ENCODE peak calls at places on chromosomes 11 and 22, in four cellular contexts. L is thoracic aorta; F is CD4-positive, CD25-positive, alpha-beta regulatory T cell; V is fibroblast of lung. A is an unnamed sample. For H3K4me1, the result is how much of the 10 kb centered on the place peaks cover.

GRCh38 chr11:69887330-69887729 is 68.1 kb upstream of the FGF3 start:
- DNase-seq in F (no peak), L (no peak), V (no peak), A (no peak)

GRCh38 chr22:25223269-25223850 is 3.9 kb downstream of the CRYBB2 start:
- DNase-seq in F (no peak), V (no peak), L (no peak), A (no peak)

GRCh38 chr11:56905936-56906335 is 82.8 kb upstream of the OR5AK2 start:
- DNase-seq in V (peak), L (no peak), F (no peak), A (peak)

GRCh38 chr11:82858556-82859091 is 41.6 kb downstream of the PRCP start:
- DNase-seq in F (no peak), L (no peak), V (peak), A (peak)

GRCh38 chr11:830295-831131 is 2.2 kb upstream of the CD151 start:
- DNase-seq in F (no peak), V (peak), L (no peak), A (no peak)

GRCh38 chr11:84234462-84235202 is 948.5 kb upstream of the CCDC90B start:
- DNase-seq in F (no peak), L (no peak), V (no peak), A (no peak)

GRCh38 chr11:6646631-6647281 is 8.9 kb downstream of the DCHS1 start:
- DNase-seq in F (peak), L (no peak), V (no peak), A (no peak)

GRCh38 chr11:129625930-129626329 is 189.7 kb upstream of the TMEM45B start:
- DNase-seq in L (no peak), F (no peak), V (no peak), A (peak)

GRCh38 chr11:128116447-128117240 is 470.7 kb downstream of the ETS1 start:
- DNase-seq in V (no peak), F (no peak), L (no peak), A (no peak)

GRCh38 chr11:70351646-70352045 is 46.7 kb upstream of the CTTN start:
- DNase-seq in L (no peak), F (no peak), V (no peak), A (no peak)

GRCh38 chr11:1739576-1739975 is 10.8 kb downstream of the IFITM10 start:
- DNase-seq in F (no peak), V (no peak), L (no peak), A (no peak)

GRCh38 chr11:35715649-35716048 is 53.1 kb downstream of the TRIM44 start:
- DNase-seq in F (no peak), L (no peak), V (no peak), A (no peak)

GRCh38 chr11:2737876-2738275 is 38.1 kb upstream of the KCNQ1OT1 start:
- DNase-seq in L (no peak), V (peak), F (no peak), A (no peak)

GRCh38 chr11:19279455-19279854 is 38.7 kb upstream of the E2F8 start:
- DNase-seq in V (no peak), L (no peak), F (no peak), A (no peak)

GRCh38 chr11:130849215-130849568 is 67.1 kb downstream of the SNX19 start:
- DNase-seq in L (no peak), V (peak), F (no peak), A (peak)

GRCh38 chr11:21104641-21105040 is 435.3 kb downstream of the NELL1 start:
- DNase-seq in V (no peak), L (no peak), F (no peak), A (no peak)

GRCh38 chr22:30566125-30566524 is 8.3 kb downstream of the GAL3ST1 start:
- DNase-seq in L (no peak), V (no peak), F (no peak), A (no peak)

GRCh38 chr11:108432783-108433182 is 34.5 kb downstream of the C11orf65 start:
- DNase-seq in V (peak), F (no peak), L (no peak), A (peak)

GRCh38 chr11:45045692-45046471 is 95.2 kb upstream of the TP53I11 start:
- DNase-seq in V (peak), F (no peak), L (no peak), A (peak)

GRCh38 chr11:1509626-1510255 is 23.2 kb upstream of the MOB2 start:
- DNase-seq in L (no peak), V (no peak), F (no peak), A (no peak)

GRCh38 chr22:20117656-20118571 is 888 bp upstream of the TRMT2A start:
- DNase-seq in V (peak), F (peak), L (no peak), A (no peak)

GRCh38 chr22:18997925-18998315 is 61.8 kb upstream of the PRODH start:
- DNase-seq in L (no peak), V (no peak), F (no peak), A (no peak)

GRCh38 chr11:13450832-13451397 is 12.1 kb downstream of the BTBD10 start:
- DNase-seq in F (no peak), L (no peak), V (no peak), A (no peak)

GRCh38 chr11:71499546-71499945 is 27.5 kb upstream of the KRTAP5-7 start:
- DNase-seq in F (no peak), V (peak), L (no peak), A (no peak)

GRCh38 chr11:116510886-116511650 is 261.7 kb downstream of the BUD13 start:
- DNase-seq in V (no peak), F (no peak), L (no peak), A (no peak)

GRCh38 chr11:63868399-63869064 is 29.6 kb downstream of the MARK2 start:
- DNase-seq in V (no peak), L (no peak), F (no peak), A (no peak)

GRCh38 chr11:125343086-125343731 is 152.9 kb downstream of the FEZ1 start:
- DNase-seq in L (no peak), F (no peak), V (no peak), A (no peak)

GRCh38 chr11:87036756-87037449 is 831 bp upstream of the TMEM135 start:
- DNase-seq in F (peak), V (peak), L (no peak), A (no peak)

GRCh38 chr11:95991545-95991944 is 67.6 kb upstream of the MTMR2 start:
- DNase-seq in L (no peak), F (no peak), V (peak), A (no peak)

GRCh38 chr11:128206476-128206875 is 380.9 kb downstream of the ETS1 start:
- DNase-seq in V (no peak), F (no peak), L (no peak), A (peak)

GRCh38 chr11:47308050-47308823 is 38.3 kb downstream of the MADD start:
- DNase-seq in L (no peak), V (no peak), F (no peak), A (no peak)

GRCh38 chr11:59556115-59556882 is 45.0 kb downstream of the OR4D9 start:
- DNase-seq in F (peak), V (peak), L (no peak), A (peak)

GRCh38 chr11:4539603-4540219 is 5.3 kb upstream of the OR52M1 start:
- DNase-seq in L (peak), F (peak), V (peak), A (no peak)

GRCh38 chr11:128625316-128625715 is 38.0 kb upstream of the ETS1 start:
- DNase-seq in L (no peak), F (no peak), V (no peak), A (no peak)

GRCh38 chr11:17867346-17867745 is 132.8 kb downstream of the KCNC1 start:
- DNase-seq in F (no peak), L (no peak), V (no peak), A (no peak)

GRCh38 chr22:34842630-34843029 is 223.3 kb upstream of the ISX start:
- DNase-seq in L (no peak), V (no peak), F (no peak), A (no peak)

GRCh38 chr11:61535998-61536675 is 27.6 kb downstream of the LRRC10B start:
- DNase-seq in V (no peak), F (no peak), L (no peak), A (no peak)

GRCh38 chr11:61534901-61535839 is 26.6 kb downstream of the LRRC10B start:
- DNase-seq in F (no peak), L (no peak), V (no peak), A (no peak)

GRCh38 chr11:61538636-61538961 is 30.1 kb downstream of the LRRC10B start:
- DNase-seq in F (no peak), V (no peak), L (no peak), A (no peak)

GRCh38 chr11:61537326-61537725 is 28.8 kb downstream of the LRRC10B start:
- DNase-seq in L (no peak), F (no peak), V (no peak), A (no peak)

GRCh38 chr11:61536676-61537270 is 28.2 kb downstream of the LRRC10B start:
- DNase-seq in V (no peak), F (no peak), L (no peak), A (no peak)
- H3K27ac ChIP-seq in V (no peak), F (no peak), L (no peak), A (no peak)

DNA sequence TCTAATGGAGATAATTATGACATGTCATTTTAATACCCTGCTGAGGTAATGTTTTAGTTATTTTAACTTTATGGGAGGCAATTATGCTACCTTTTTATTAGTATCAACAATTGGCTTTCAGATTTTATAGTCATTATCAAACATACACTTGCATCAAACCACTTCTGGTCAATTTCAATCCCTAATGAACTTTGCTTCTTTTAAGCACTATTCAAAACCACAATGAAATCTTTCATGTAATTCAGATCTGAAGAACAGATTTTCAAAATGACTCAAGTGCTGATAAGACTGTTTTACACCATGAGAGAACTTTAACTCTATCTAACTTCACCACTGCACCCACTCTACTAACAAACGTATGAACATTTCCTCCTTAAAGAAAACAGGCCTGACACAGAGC is 25.9 kb upstream of the CCDC34 start:
- DNase-seq in L (no peak), V (peak), F (no peak), A (no peak)
- H3K4me1 ChIP-seq in L (under half), V (under half), F (under half), A (half or more)

DNA sequence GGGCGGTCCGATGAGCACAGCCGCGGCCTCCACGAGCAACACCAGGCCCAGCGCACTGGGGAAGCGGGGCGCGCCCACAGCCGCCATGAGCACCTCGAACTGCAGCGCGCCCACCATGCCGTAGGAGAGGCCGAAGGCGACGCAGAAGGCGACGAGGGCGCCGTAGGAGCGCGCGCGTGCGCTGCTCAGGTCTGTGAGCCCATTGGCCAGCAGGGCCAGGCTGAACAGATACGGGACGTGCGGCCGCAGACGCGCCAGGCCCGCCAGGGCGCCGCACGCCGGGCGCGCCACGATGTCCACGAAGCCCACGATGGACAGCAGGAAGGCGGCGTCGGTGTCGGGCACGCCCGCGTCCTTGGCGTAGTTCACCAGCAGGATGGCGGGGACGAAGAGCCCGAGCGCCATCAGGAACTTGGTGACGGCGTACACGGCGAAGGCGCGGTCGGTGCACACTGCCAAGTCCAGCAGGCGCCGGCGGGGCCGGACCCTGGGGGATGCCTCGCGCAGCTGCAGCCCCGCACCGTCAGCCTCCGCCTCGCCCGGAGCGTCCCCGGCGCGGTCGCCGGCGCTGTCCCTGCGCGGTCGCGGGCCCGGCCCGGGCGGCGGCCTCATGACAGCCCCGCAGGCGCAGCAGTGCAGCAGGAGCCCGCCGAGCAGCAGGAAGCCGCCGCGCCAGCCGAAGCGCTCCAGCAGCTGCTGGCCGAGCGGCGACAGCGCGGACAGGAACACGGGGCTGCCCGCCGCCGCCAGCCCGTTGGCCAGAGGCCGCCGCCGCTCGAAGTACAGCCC is 2.9 kb downstream of the SLC16A8 start:
- DNase-seq in V (peak), F (no peak), L (no peak), A (peak)
- H3K27ac ChIP-seq in V (no peak), F (no peak), L (no peak), A (no peak)

GRCh38 chr11:126432525-126432924 is 77.0 kb downstream of the ST3GAL4 start:
- DNase-seq in V (no peak), F (no peak), L (no peak), A (no peak)

GRCh38 chr11:126431401-126432064 is 76.0 kb downstream of the ST3GAL4 start:
- DNase-seq in L (peak), F (no peak), V (peak), A (peak)

GRCh38 chr11:126433244-126433846 is 77.9 kb downstream of the ST3GAL4 start:
- DNase-seq in L (no peak), V (no peak), F (no peak), A (no peak)

GRCh38 chr11:126430581-126431320 is 75.3 kb downstream of the ST3GAL4 start:
- DNase-seq in V (peak), L (no peak), F (no peak), A (no peak)

GRCh38 chr11:126432065-126432461 is 76.6 kb downstream of the ST3GAL4 start:
- DNase-seq in V (no peak), L (no peak), F (no peak), A (no peak)
- H3K4me1 ChIP-seq in V (under half), L (under half), F (under half), A (under half)

DNA sequence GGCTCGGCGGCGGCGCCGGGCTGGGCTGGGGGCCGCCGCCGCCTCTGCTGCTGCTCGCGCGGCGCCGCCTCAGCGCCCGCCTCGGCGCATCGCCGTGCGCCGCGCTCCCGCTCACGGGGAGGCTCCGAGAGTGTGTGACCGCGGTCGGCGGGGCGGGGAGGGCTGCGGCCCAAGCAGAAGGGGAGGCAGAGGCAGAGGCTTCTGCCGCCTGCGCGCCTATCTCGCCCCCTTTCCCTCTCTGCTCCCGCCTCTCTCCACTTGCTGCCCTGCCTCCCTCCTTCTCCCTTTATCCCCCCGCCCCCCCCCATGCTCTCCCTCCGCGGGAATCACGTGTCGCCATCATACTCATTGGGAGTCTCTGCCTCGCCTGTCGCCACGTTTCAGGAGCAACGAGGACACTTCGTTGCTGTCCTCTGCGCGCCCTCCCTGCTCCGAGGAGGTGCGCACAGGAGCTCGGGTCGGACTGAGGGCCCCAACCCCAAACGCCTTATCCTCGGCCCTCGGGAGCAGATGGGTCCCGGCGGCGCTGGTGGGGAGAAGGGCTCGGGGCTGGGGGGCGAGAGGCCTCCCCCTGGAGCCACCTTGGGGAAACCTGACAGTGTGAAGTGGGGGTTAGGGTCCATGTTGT is at the start of gene GUCY1A2:
- DNase-seq in L (no peak), F (no peak), V (peak), A (no peak)
- H3K27ac ChIP-seq in L (no peak), F (no peak), V (no peak), A (no peak)

GRCh38 chr11:67453816-67454732 is 1.1 kb upstream of the CABP4 start:
- DNase-seq in L (no peak), F (no peak), V (no peak), A (no peak)

GRCh38 chr11:67456068-67456705 is 1.0 kb downstream of the CABP4 start:
- DNase-seq in L (no peak), V (no peak), F (no peak), A (no peak)

GRCh38 chr11:67452141-67452952 is at the start of gene GPR152:
- DNase-seq in F (no peak), V (no peak), L (no peak), A (no peak)

GRCh38 chr11:67457453-67457852 is 2.3 kb downstream of the CABP4 start:
- DNase-seq in L (no peak), V (no peak), F (no peak), A (no peak)

GRCh38 chr11:67455054-67455453 is at the start of gene CABP4:
- DNase-seq in F (no peak), L (no peak), V (no peak), A (no peak)
- H3K4me1 ChIP-seq in F (under half), L (under half), V (under half), A (under half)

GRCh38 chr22:45323695-45324094 is 14.0 kb downstream of the FAM118A start:
- DNase-seq in V (no peak), L (no peak), F (no peak), A (no peak)
- H3K27ac ChIP-seq in V (no peak), L (no peak), F (no peak), A (no peak)

GRCh38 chr11:73380321-73380720 is 4.1 kb downstream of the RELT start:
- DNase-seq in L (no peak), V (no peak), F (no peak), A (no peak)
- H3K4me1 ChIP-seq in L (under half), V (under half), F (under half), A (under half)